ENCODE peak calls at places on chromosomes 7 and 10, in nine cellular contexts. A is A549; J is mesenchymal stem cell; C is T follicular helper cell; Z is activated T-cell treated with anti-CD3 and anti-CD28 coated beads, Interleukin-2, amount 50 U/mL, for 4 hours; Y is prostate gland; E is lower lobe of right lung; G is activated CD4-positive, alpha-beta T cell treated with anti-CD3 and anti-CD28 coated beads, Interleukin-2, amount 10 ng/mL, durations not matched to agents 7 days and 5 days; U is fibroblast of the conjunctiva. W is an unnamed sample.
A peak's percentile ranks its signal among the peaks of the same experiment; 100 is the strongest.

GRCh38 chr7:13359656-13360055 is 629.8 kb downstream of the ETV1 start:
- DNase-seq in A (no peak), J (no peak), C (no peak), Z (no peak), Y (no peak), E (no peak), G (no peak), U (no peak), W (no peak)

GRCh38 chr10:69641261-69641980 is 11.4 kb downstream of the FAM241B start:
- DNase-seq in A (no peak), J (no peak), C (no peak), Z (no peak), Y (no peak), E (no peak), G (no peak), U (no peak), W (no peak)

GRCh38 chr10:15539262-15539661 is 168.2 kb upstream of the FAM171A1 start:
- DNase-seq in A (no peak), J (no peak), C (no peak), Z (no peak), Y (no peak), E (no peak), G (no peak), U (no peak), W (no peak)

GRCh38 chr7:40715053-40715430 is 580.2 kb downstream of the SUGCT start:
- DNase-seq in A (no peak), J (no peak), C (no peak), Z (no peak), Y (no peak), E (no peak), G (no peak), U (no peak), W (no peak)

GRCh38 chr7:72336887-72337821 is 75.0 kb downstream of the CALN1 start:
- DNase-seq in A (no peak), J (no peak), C (no peak), Z (no peak), Y (no peak), E (no peak), G (no peak), U (no peak), W (no peak)

GRCh38 chr10:94105226-94105625 is 111.5 kb downstream of the PLCE1 start:
- DNase-seq in A (no peak), J (no peak), C (no peak), Z (no peak), Y (no peak), E (no peak), G (no peak), U (no peak), W (no peak)

GRCh38 chr10:70115948-70116682 is 16.5 kb downstream of the AIFM2 start:
- DNase-seq in A (peak; percentile 64), J (peak; percentile 51), C (peak; percentile 25), Z (peak; percentile 53), Y (peak; percentile 43), E (no peak), G (peak; percentile 64), U (no peak), W (no peak)

GRCh38 chr10:46268076-46268881 is 18.5 kb upstream of the ANTXRL start:
- DNase-seq in A (no peak), J (no peak), C (peak; percentile 44), Z (peak; percentile 45), Y (no peak), E (no peak), G (peak; percentile 77), U (no peak), W (no peak)

GRCh38 chr10:9681655-9682054 is 1336.0 kb upstream of the CELF2 start:
- DNase-seq in A (no peak), J (no peak), C (no peak), Z (no peak), Y (no peak), E (no peak), G (no peak), U (no peak), W (no peak)

GRCh38 chr7:33423646-33424020 is 294.3 kb downstream of the BBS9 start:
- DNase-seq in A (peak; percentile 4), J (no peak), C (no peak), Z (no peak), Y (no peak), E (no peak), G (no peak), U (no peak), W (no peak)

W was measured in NCI-H187 treated with DMSO at 0.1 percent for 48 hours.